ENCODE peak calls at places on chromosomes 2 and 18, in four cellular contexts. F, U, D and J are unnamed samples.
A peak's percentile ranks its signal among the peaks of the same experiment; 100 is the strongest.

GRCh38 chr2:118905206-118905605 is 36.8 kb upstream of the MARCO start:
- DNase-seq in F (no peak), U (no peak), D (no peak), J (no peak)

GRCh38 chr2:105498281-105498846 is 99.5 kb upstream of the FHL2 start:
- DNase-seq in D (no peak), F (no peak), U (no peak), J (no peak)

GRCh38 chr2:5123597-5124196 is 568.5 kb upstream of the SOX11 start:
- DNase-seq in D (no peak), U (no peak), F (no peak), J (no peak)

GRCh38 chr18:49668583-49669290 is 106.9 kb downstream of the LIPG start:
- DNase-seq in D (no peak), F (no peak), U (no peak), J (no peak)

GRCh38 chr2:70357076-70358071 is 55.5 kb upstream of the FAM136A start:
- DNase-seq in F (peak; percentile 0), D (no peak), U (no peak), J (no peak)

GRCh38 chr2:69099541-69099940 is 86.6 kb downstream of the ANTXR1 start:
- DNase-seq in F (no peak), U (no peak), D (no peak), J (no peak)

GRCh38 chr2:189498205-189498604 is 56.9 kb downstream of the WDR75 start:
- DNase-seq in U (no peak), D (no peak), F (peak; percentile 34), J (no peak)

GRCh38 chr2:37615808-37616673 is 55.4 kb downstream of the CDC42EP3 start:
- DNase-seq in F (no peak), U (peak; percentile 27), D (peak; percentile 90), J (no peak)

GRCh38 chr2:241565413-241565812 is 6.9 kb downstream of the BOK start:
- DNase-seq in U (no peak), F (no peak), D (no peak), J (no peak)

GRCh38 chr18:75173125-75173432 is 35.9 kb downstream of the PTGR3 start:
- DNase-seq in F (peak; percentile 21), U (no peak), D (no peak), J (no peak)

GRCh38 chr2:126793885-126794613 is 104.6 kb upstream of the TEX51 start:
- DNase-seq in U (no peak), D (peak; percentile 54), F (no peak), J (no peak)